ENCODE peak calls at places on chromosome 19, in six cellular contexts. C is PC-3, E is pancreas, U is cardiac fibroblast, B is AG09309, I is AG04450. A is an unnamed sample.

GRCh38 chr19:14731200-14731599 is 41.4 kb downstream of the ZNF333 start:
- DNase-seq in C (peak), E (no peak), U (peak), B (no peak), I (no peak), A (no peak)

GRCh38 chr19:1206733-1207301 is 1.2 kb downstream of the STK11 start:
- DNase-seq in C (no peak), E (no peak), U (peak), B (no peak), I (no peak), A (no peak)

GRCh38 chr19:3722443-3723109 is 14.4 kb downstream of the TJP3 start:
- DNase-seq in C (peak), E (peak), U (no peak), B (no peak), I (no peak), A (no peak)

GRCh38 chr19:50387176-50387867 is 3.2 kb downstream of the POLD1 start:
- DNase-seq in C (no peak), E (no peak), U (peak), B (no peak), I (no peak), A (no peak)

GRCh38 chr19:29817316-29817715 is 5.5 kb downstream of the CCNE1 start:
- DNase-seq in C (no peak), E (no peak), U (no peak), B (no peak), I (no peak), A (no peak)

GRCh38 chr19:16342002-16342715 is 17.5 kb downstream of the KLF2 start:
- DNase-seq in C (no peak), E (no peak), U (no peak), B (no peak), I (no peak), A (no peak)

GRCh38 chr19:47280183-47280797 is 5.6 kb downstream of the INAFM1 start:
- DNase-seq in C (peak), E (peak), U (peak), B (no peak), I (no peak), A (no peak)

GRCh38 chr19:46687438-46688145 is 26.6 kb upstream of the DACT3 start:
- DNase-seq in C (no peak), E (no peak), U (no peak), B (no peak), I (no peak), A (no peak)

GRCh38 chr19:3338541-3339181 is 27.7 kb upstream of the NFIC start:
- DNase-seq in C (no peak), E (peak), U (no peak), B (no peak), I (no peak), A (no peak)

GRCh38 chr19:15782211-15782610 is 5.2 kb upstream of the OR10H5 start:
- DNase-seq in C (no peak), E (no peak), U (no peak), B (no peak), I (no peak), A (no peak)

GRCh38 chr19:50557009-50557613 is 11.1 kb downstream of the LRRC4B start:
- DNase-seq in C (no peak), E (no peak), U (no peak), B (no peak), I (no peak), A (no peak)

GRCh38 chr19:42400404-42400803 is 10.3 kb upstream of the CNFN start:
- DNase-seq in C (no peak), E (no peak), U (no peak), B (no peak), I (no peak), A (no peak)

GRCh38 chr19:46147791-46148288 is at the start of gene IGFL2:
- DNase-seq in C (peak), E (no peak), U (peak), B (no peak), I (no peak), A (no peak)

GRCh38 chr19:33800012-33800680 is 3.5 kb downstream of the KCTD15 start:
- DNase-seq in C (no peak), E (no peak), U (no peak), B (no peak), I (no peak), A (no peak)

GRCh38 chr19:33752018-33752790 is 44.5 kb upstream of the KCTD15 start:
- DNase-seq in C (no peak), E (no peak), U (no peak), B (no peak), I (no peak), A (no peak)

GRCh38 chr19:33740811-33741396 is 55.8 kb upstream of the KCTD15 start:
- DNase-seq in C (peak), E (peak), U (peak), B (peak), I (no peak), A (peak)

GRCh38 chr19:50051964-50052363 is 26.2 kb downstream of the ZNF473 start:
- DNase-seq in C (no peak), E (no peak), U (no peak), B (no peak), I (no peak), A (no peak)

GRCh38 chr19:40143612-40144011 is 47.6 kb upstream of the MAP3K10 start:
- DNase-seq in C (no peak), E (no peak), U (no peak), B (no peak), I (no peak), A (no peak)

GRCh38 chr19:958967-959685 is 25.0 kb upstream of the WDR18 start:
- DNase-seq in C (peak), E (no peak), U (peak), B (no peak), I (no peak), A (no peak)

DNA sequence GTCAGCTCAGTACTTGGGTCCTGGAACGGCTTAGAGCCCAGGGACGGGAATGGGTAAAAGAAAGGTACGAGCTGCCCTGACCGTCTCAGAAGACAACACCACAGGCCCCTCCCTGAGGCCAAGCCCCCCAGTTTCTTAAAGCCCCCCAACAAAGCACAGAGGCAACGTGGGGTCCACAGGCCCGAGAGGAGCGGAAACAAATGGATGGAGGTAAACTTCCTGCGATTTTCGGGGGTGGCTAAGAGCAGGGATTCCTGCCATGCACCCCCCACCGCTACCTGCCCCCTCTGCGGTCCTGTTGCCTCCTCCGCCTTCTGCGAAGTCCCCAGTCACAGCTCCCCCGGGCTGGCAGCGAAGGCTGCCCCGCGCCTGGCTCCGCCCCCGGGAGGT is 48.2 kb downstream of the PTPRS start:
- DNase-seq in C (peak), E (no peak), U (no peak), B (no peak), I (no peak), A (no peak)
- H3K4me3 ChIP-seq in C (peak), E (peak), U (peak), B (peak), I (peak), A (peak)

GRCh38 chr19:35562336-35562735 is 1.1 kb downstream of the ATP4A start:
- DNase-seq in C (no peak), E (no peak), U (no peak), B (no peak), I (no peak), A (no peak)
- H3K4me3 ChIP-seq in C (no peak), E (no peak), U (no peak), B (no peak), I (no peak), A (no peak)

GRCh38 chr19:58477130-58477529 is 978 bp downstream of the ZNF446 start:
- DNase-seq in C (no peak), E (no peak), U (no peak), B (no peak), I (no peak), A (no peak)
- H3K4me3 ChIP-seq in C (peak), E (no peak), U (no peak), B (no peak), I (no peak), A (no peak)

GRCh38 chr19:55486971-55487883 is 1.0 kb upstream of the SSC5D start:
- DNase-seq in C (peak), E (no peak), U (peak), B (peak), I (peak), A (peak)

GRCh38 chr19:55489711-55490477 is 1.7 kb downstream of the SSC5D start:
- DNase-seq in C (no peak), E (no peak), U (no peak), B (no peak), I (no peak), A (no peak)

GRCh38 chr19:55486043-55486970 is 1.3 kb downstream of the NAT14 start:
- DNase-seq in C (no peak), E (no peak), U (no peak), B (no peak), I (no peak), A (no peak)

GRCh38 chr19:55488986-55489710 is 912 bp downstream of the SSC5D start:
- DNase-seq in C (no peak), E (no peak), U (no peak), B (no peak), I (no peak), A (no peak)

DNA sequence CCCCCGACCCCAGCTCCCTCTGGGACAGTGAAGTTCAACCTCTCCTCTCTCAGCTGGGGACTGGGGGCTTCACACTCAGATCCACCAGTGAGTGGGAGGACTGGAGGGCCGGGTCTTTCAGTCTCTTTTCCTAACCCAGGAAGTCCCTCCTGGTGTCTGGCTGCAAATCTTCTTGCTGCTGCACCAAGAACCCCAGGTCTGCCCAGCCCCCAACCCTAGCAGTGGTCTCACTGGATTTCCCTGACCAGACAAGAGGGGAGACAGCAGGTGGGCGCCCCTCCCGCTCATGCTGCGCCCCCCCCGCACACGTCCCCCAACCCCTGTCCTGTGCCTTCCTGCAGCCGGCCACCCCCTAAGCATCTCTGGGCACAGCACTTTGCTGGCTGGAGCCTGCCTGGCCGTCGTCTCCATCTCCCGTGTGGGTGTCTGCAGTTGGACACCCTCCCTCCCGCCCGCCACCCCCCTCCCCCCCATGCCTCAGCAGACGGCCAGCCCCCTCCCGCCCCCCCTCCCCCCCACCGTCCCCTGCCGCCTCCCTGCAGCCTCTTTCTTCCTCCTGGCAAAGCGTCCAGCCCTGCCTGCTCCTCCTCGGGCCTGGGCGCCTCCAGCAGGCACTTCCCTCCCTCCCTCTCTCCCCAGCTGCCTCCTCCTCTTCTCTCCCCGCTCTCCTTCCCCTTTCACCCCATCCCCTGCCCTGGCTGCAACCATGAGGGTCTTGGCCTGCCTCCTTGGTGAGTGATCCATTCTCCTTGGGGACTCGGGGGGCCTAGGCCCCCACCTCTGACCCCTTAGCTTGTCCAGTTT is at the start of gene SSC5D:
- DNase-seq in C (no peak), E (no peak), U (peak), B (no peak), I (no peak), A (no peak)
- H3K4me3 ChIP-seq in C (peak), E (no peak), U (peak), B (peak), I (peak), A (peak)

GRCh38 chr19:6274756-6275155 is 5.0 kb downstream of the MLLT1 start:
- DNase-seq in C (no peak), E (no peak), U (no peak), B (no peak), I (no peak), A (no peak)
- H3K4me3 ChIP-seq in C (peak), E (no peak), U (no peak), B (peak), I (no peak), A (no peak)

GRCh38 chr19:35437152-35437951 is 10.7 kb upstream of the FFAR2 start:
- DNase-seq in C (no peak), E (no peak), U (no peak), B (no peak), I (no peak), A (no peak)
- H3K4me3 ChIP-seq in C (peak), E (no peak), U (no peak), B (no peak), I (no peak), A (no peak)

DNA sequence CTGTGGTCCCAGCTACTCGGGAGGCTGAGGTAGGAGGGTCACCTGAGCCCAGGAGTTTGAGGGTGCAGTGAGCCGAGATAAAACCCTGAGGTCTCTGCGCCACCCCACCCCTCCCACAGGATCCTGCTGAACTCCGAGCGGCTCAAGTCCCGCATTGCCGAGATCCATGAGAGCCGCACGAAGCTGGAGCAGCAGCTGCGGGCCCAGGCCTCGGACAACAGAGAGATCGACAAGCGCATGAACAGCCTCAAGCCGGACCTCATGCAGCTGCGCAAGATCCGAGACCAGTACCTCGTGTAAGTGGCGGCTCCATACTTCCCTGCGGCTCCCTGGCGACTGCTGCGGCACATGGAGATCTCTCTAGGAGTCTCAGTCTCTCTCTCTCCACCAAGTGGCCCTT is 6.6 kb upstream of the IFI30 start:
- DNase-seq in C (no peak), E (no peak), U (no peak), B (no peak), I (no peak), A (no peak)
- H3K4me3 ChIP-seq in C (no peak), E (no peak), U (no peak), B (no peak), I (no peak), A (no peak)

DNA sequence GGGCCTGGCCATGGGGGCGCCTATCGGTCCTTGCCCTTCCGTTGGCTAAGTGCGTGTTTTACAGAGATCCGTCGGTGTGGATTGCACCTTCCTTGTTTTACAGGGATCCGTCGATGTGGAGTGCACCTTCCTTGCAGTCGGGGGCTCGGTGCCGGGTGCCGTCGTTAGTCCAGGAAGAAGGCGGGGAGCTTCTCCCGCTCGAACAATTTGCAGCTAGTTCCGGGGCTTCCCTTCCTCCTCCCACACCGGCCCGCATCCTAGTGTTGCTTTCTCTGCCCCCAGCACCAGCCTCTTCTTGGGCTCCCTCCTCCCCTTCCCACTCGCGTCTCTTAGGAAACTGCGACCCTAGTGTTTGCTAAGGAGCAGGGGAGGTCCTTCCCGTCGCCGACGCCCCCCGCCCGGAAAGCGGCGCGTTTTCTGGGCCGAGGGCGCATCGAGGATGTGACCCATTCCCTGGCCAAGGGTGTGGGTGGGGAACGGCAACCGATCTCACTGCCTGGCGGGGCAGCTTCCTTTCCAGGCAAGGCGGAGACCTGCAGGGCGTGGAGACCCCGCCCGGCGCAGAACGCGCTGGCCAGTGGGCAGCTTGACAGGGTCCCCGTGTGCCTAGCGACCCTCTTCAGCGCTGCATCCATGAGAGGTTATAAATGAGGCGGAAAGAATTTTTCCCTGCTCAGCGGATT is 75.7 kb upstream of the ZNF91 start:
- DNase-seq in C (no peak), E (no peak), U (no peak), B (no peak), I (no peak), A (no peak)
- H3K4me3 ChIP-seq in C (no peak), E (no peak), U (no peak), B (peak), I (no peak), A (no peak)

GRCh38 chr19:55809381-55810058 is 22.3 kb downstream of the NLRP11 start:
- DNase-seq in C (peak), E (peak), U (peak), B (peak), I (no peak), A (no peak)
- H3K4me3 ChIP-seq in C (no peak), E (no peak), U (no peak), B (no peak), I (no peak), A (no peak)